ENCODE peak calls at places on chromosomes 7 and 10, in six cellular contexts. I is HCT116, X is cardiac fibroblast, W is fibroblast of lung, B is neural progenitor cell, U is astrocyte of the cerebellum. F is an unnamed sample.

GRCh38 chr7:1087462-1087809 is 477 bp upstream of the GPER1 start:
- DNase-seq in I (no peak), X (peak), W (peak), B (no peak), U (no peak), F (no peak)

GRCh38 chr10:115491526-115492140 is 398.5 kb downstream of the ATRNL1 start:
- DNase-seq in I (no peak), X (no peak), W (no peak), B (no peak), U (no peak), F (no peak)

GRCh38 chr10:103610083-103610472 is 116.6 kb downstream of the NEURL1 start:
- DNase-seq in I (no peak), X (no peak), W (no peak), B (no peak), U (no peak), F (peak)

GRCh38 chr7:110600983-110601382 is 489.9 kb upstream of the LRRN3 start:
- DNase-seq in I (no peak), X (no peak), W (no peak), B (no peak), U (no peak), F (peak)

GRCh38 chr7:148693651-148694050 is 5.1 kb upstream of the CUL1 start:
- DNase-seq in I (no peak), X (no peak), W (no peak), B (no peak), U (no peak), F (no peak)

GRCh38 chr10:49076741-49077521 is 38.4 kb downstream of the VSTM4 start:
- DNase-seq in I (no peak), X (no peak), W (peak), B (no peak), U (no peak), F (no peak)

GRCh38 chr10:89217057-89217990 is 10.2 kb upstream of the CH25H start:
- DNase-seq in I (peak), X (peak), W (peak), B (peak), U (peak), F (no peak)

GRCh38 chr7:43391518-43391917 is 191.4 kb upstream of the STK17A start:
- DNase-seq in I (no peak), X (no peak), W (no peak), B (no peak), U (no peak), F (no peak)

GRCh38 chr7:148567524-148567923 is 23.0 kb upstream of the C7orf33 start:
- DNase-seq in I (no peak), X (no peak), W (no peak), B (peak), U (no peak), F (no peak)

GRCh38 chr10:70222340-70222794 is 10.9 kb downstream of the PPA1 start:
- DNase-seq in I (peak), X (no peak), W (no peak), B (no peak), U (no peak), F (no peak)

GRCh38 chr10:9222917-9223316 is 1168.4 kb downstream of the GATA3 start:
- DNase-seq in I (no peak), X (no peak), W (peak), B (no peak), U (no peak), F (no peak)

GRCh38 chr7:105016083-105017075 is 2.4 kb downstream of the KMT2E start:
- DNase-seq in I (no peak), X (peak), W (peak), B (no peak), U (no peak), F (no peak)

GRCh38 chr7:6256709-6257535 is 15.5 kb downstream of the CYTH3 start:
- DNase-seq in I (no peak), X (peak), W (peak), B (no peak), U (peak), F (no peak)

GRCh38 chr10:48568131-48568530 is 36.7 kb downstream of the ARHGAP22 start:
- DNase-seq in I (no peak), X (no peak), W (no peak), B (no peak), U (no peak), F (no peak)

GRCh38 chr10:78316451-78316931 is 282.8 kb downstream of the RPS24 start:
- DNase-seq in I (no peak), X (no peak), W (peak), B (no peak), U (no peak), F (no peak)

GRCh38 chr7:24764972-24765744 is 7.9 kb upstream of the GSDME start:
- DNase-seq in I (no peak), X (no peak), W (no peak), B (no peak), U (no peak), F (no peak)

GRCh38 chr10:34109952-34110702 is 705.0 kb downstream of the PARD3 start:
- DNase-seq in I (peak), X (peak), W (peak), B (peak), U (peak), F (no peak)

GRCh38 chr7:134780166-134780853 is 876 bp downstream of the CALD1 start:
- DNase-seq in I (no peak), X (peak), W (no peak), B (no peak), U (no peak), F (no peak)
- TF ChIP-seq CTCF in I (no peak), X (no peak), W (no peak), B (no peak), U (no peak), F (no peak)

DNA sequence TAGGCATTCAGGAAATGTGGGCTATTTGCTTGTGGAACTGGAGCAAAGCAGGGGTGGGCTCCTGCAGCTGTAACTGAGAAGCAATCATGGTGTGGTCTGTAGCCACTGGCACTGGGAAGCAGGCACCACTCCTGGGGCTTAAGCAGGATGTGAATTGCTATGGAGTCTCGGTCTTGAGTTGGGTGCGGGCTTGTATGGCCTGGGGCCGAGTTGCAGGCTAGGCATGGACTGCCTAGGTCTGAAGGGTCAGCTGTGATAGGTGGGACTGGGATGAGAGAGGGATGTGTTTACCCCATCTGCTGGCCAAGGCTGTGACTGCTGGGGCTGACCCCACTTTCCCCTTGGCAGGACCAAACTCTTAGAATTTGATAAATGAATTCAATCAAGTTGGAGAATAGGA is 43.0 kb downstream of the ADCY1 start:
- DNase-seq in I (no peak), X (no peak), W (no peak), B (peak), U (no peak), F (no peak)
- TF ChIP-seq CTCF in I (peak), X (no peak), W (no peak), B (peak), U (no peak), F (no peak)

DNA sequence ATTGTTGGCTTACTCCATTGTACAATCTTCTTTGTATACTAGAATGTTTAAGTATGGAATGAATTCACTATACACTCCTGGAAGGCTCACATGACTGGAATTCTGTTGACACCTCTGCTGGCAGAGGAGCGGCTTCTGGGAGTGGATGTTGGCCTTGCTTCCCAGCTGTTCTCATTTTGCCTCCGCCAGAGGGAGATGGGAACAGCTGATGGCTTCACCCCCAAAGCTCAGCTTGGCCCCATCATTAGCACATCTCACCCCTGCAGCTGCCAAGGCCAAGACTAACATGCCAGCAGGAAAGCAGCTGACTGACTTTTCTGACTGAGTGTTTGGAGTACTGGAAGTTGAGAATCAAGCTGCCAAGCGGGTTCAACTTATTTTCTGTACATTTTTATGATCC is 15.1 kb downstream of the ADAM12 start:
- DNase-seq in I (no peak), X (no peak), W (peak), B (no peak), U (no peak), F (no peak)
- TF ChIP-seq CTCF in I (no peak), X (no peak), W (peak), B (no peak), U (no peak), F (no peak)

GRCh38 chr10:71725249-71725648 is 5.7 kb upstream of the C10orf105 start:
- DNase-seq in I (no peak), X (no peak), W (no peak), B (no peak), U (no peak), F (no peak)

GRCh38 chr10:71726673-71727428 is 7.3 kb upstream of the C10orf105 start:
- DNase-seq in I (no peak), X (no peak), W (no peak), B (no peak), U (no peak), F (no peak)

GRCh38 chr10:71724539-71724938 is 5.0 kb upstream of the C10orf105 start:
- DNase-seq in I (no peak), X (no peak), W (no peak), B (no peak), U (no peak), F (no peak)

GRCh38 chr10:71727429-71728217 is 8.0 kb upstream of the C10orf105 start:
- DNase-seq in I (no peak), X (peak), W (no peak), B (no peak), U (no peak), F (peak)

DNA sequence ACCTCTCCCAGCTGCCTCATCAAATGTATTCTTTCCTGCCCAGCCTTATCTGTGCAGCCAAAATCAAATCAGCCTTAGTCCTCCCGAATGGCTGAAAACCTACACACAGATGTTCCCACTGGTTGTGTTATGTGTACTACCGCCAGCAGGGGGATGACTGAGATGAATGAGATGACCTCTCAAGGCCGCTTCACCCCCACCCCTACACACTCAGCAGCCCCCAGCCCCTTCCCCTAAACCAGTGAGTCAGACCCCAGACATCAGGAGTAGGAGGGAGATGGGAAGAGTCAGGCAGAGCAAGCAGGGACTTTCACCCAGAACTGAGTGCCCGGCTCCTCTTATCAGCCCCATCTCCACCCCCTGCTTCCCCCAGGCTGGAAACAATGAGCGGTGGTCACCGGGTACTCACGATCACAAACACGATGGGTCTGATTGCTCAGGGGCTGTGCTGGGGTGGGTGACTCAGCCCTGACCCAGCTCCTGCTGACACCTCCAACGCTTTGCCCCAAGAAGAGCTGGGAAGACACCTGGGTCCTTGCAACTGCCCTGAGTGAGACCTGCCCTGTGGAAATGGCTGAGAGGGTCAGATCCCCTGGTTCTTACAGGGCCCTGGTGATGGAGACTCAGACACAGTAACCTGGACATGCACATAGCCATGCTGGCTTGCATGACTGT is 6.6 kb upstream of the C10orf105 start:
- DNase-seq in I (no peak), X (peak), W (peak), B (peak), U (no peak), F (no peak)
- TF ChIP-seq CTCF in I (peak), X (peak), W (peak), B (peak), U (peak), F (peak)

DNA sequence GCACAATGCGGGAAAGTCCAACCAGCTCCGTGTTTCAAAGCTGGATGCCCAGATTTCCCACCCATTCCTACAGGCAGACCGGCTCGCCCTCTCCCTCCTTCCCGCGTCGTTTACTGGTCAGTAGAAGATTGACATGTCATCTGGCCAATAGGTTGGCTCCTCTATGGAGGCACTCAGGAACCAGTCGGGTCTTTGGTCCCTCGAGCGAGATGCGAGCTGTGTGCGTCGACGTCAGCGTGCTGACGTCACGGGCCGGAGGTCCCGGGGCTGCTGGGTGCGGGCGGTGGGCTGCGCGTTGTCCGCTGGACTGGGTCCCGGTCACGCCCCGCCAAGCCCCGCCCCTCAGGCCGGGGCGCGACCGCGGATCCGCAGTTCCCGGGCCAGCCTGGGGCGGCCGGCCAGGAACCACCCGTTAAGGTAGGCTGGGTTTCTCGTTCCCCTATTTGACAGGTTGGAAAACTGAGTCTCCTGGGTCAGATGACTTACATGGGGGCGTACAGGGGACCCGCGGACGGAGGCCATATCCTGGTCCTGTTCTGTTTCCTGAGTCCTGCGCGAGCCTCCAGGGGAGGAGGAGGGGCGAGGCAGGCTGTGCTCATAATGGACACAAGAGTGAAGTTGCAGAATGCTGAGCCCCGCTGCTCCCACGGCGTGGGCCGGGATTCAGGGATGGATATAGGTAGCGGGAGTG is at the start of gene STARD3NL:
- DNase-seq in I (peak), X (peak), W (peak), B (peak), U (peak), F (peak)
- TF ChIP-seq CTCF in I (no peak), X (no peak), W (no peak), B (peak), U (no peak), F (no peak)

GRCh38 chr7:57427146-57427545 is 22.8 kb upstream of the ZNF716 start:
- DNase-seq in I (no peak), X (no peak), W (no peak), B (no peak), U (no peak), F (no peak)

GRCh38 chr7:57424515-57425238 is 25.3 kb upstream of the ZNF716 start:
- DNase-seq in I (no peak), X (no peak), W (no peak), B (no peak), U (no peak), F (no peak)

GRCh38 chr7:57425239-57425944 is 24.6 kb upstream of the ZNF716 start:
- DNase-seq in I (no peak), X (no peak), W (no peak), B (no peak), U (no peak), F (no peak)

GRCh38 chr7:57426629-57427003 is 23.4 kb upstream of the ZNF716 start:
- DNase-seq in I (no peak), X (no peak), W (no peak), B (no peak), U (no peak), F (no peak)

GRCh38 chr7:57425969-57426628 is 23.9 kb upstream of the ZNF716 start:
- DNase-seq in I (no peak), X (no peak), W (no peak), B (no peak), U (no peak), F (no peak)
- TF ChIP-seq CTCF in I (peak), X (no peak), W (no peak), B (no peak), U (no peak), F (no peak)

GRCh38 chr7:75914655-75915415 is at the start of gene POR:
- DNase-seq in I (peak), X (peak), W (peak), B (peak), U (peak), F (peak)
- TF ChIP-seq CTCF in I (no peak), X (no peak), W (no peak), B (no peak), U (no peak), F (no peak)

F was measured in AG09319.